ENCODE peak calls at places on chromosome 16, in four cellular contexts. R is fibroblast of pulmonary artery, P is dorsolateral prefrontal cortex, J is kidney epithelial cell. A is an unnamed sample.

GRCh38 chr16:781346-782010 is 6.7 kb downstream of the RPUSD1 start:
- DNase-seq in R (no peak), P (no peak), J (no peak), A (no peak)

GRCh38 chr16:17481741-17482140 is 11.0 kb upstream of the XYLT1 start:
- DNase-seq in R (no peak), P (no peak), J (no peak), A (no peak)

GRCh38 chr16:53080345-53081031 is 25.7 kb downstream of the CHD9 start:
- DNase-seq in R (peak), P (no peak), J (no peak), A (peak)

GRCh38 chr16:79874391-79874790 is 273.9 kb upstream of the MAF start:
- DNase-seq in R (no peak), P (no peak), J (peak), A (no peak)

GRCh38 chr16:56480776-56481467 is 29.6 kb downstream of the OGFOD1 start:
- DNase-seq in R (no peak), P (no peak), J (no peak), A (no peak)

GRCh38 chr16:12217341-12217740 is 240.8 kb downstream of the SNX29 start:
- DNase-seq in R (no peak), P (no peak), J (no peak), A (no peak)

GRCh38 chr16:15494231-15494630 is 59.8 kb downstream of the BMERB1 start:
- DNase-seq in R (peak), P (no peak), J (no peak), A (peak)

GRCh38 chr16:21100447-21100846 is 50.2 kb downstream of the DNAH3 start:
- DNase-seq in R (peak), P (no peak), J (peak), A (peak)

GRCh38 chr16:72018470-72018869 is 9.9 kb downstream of the DHODH start:
- DNase-seq in R (no peak), P (no peak), J (no peak), A (no peak)

GRCh38 chr16:4318171-4318910 is 2.5 kb downstream of the GLIS2 start:
- DNase-seq in R (no peak), P (no peak), J (no peak), A (no peak)

GRCh38 chr16:73096510-73096909 is 48.6 kb upstream of the ZFHX3 start:
- DNase-seq in R (no peak), P (no peak), J (no peak), A (no peak)

GRCh38 chr16:21239646-21240045 is 6.1 kb downstream of the ANKS4B start:
- DNase-seq in R (no peak), P (no peak), J (no peak), A (no peak)

GRCh38 chr16:35753559-35754390 is 2294.4 kb downstream of the TP53TG3F start:
- DNase-seq in R (no peak), P (no peak), J (no peak), A (no peak)

GRCh38 chr16:75603241-75603640 is 19.8 kb downstream of the ADAT1 start:
- DNase-seq in R (no peak), P (no peak), J (no peak), A (no peak)

GRCh38 chr16:85717393-85718152 is 28.8 kb upstream of the GINS2 start:
- DNase-seq in R (peak), P (peak), J (peak), A (peak)

GRCh38 chr16:57619606-57620315 is 8.7 kb upstream of the ADGRG1 start:
- DNase-seq in R (no peak), P (peak), J (no peak), A (no peak)

GRCh38 chr16:85602831-85603755 is 10.0 kb upstream of the GSE1 start:
- DNase-seq in R (no peak), P (no peak), J (no peak), A (no peak)

GRCh38 chr16:20906225-20906870 is 5.8 kb downstream of the LYRM1 start:
- DNase-seq in R (peak), P (no peak), J (no peak), A (peak)

GRCh38 chr16:81429045-81429521 is 15.5 kb upstream of the CMIP start:
- DNase-seq in R (peak), P (no peak), J (no peak), A (peak)

GRCh38 chr16:89361756-89362155 is 128.6 kb downstream of the ANKRD11 start:
- DNase-seq in R (no peak), P (no peak), J (no peak), A (no peak)

GRCh38 chr16:89358030-89359005 is 132.0 kb downstream of the ANKRD11 start:
- DNase-seq in R (no peak), P (no peak), J (no peak), A (no peak)

GRCh38 chr16:89359296-89360147 is 130.8 kb downstream of the ANKRD11 start:
- DNase-seq in R (peak), P (no peak), J (no peak), A (no peak)

GRCh38 chr16:89363621-89364393 is 126.6 kb downstream of the ANKRD11 start:
- DNase-seq in R (peak), P (no peak), J (no peak), A (peak)

GRCh38 chr16:89360760-89361435 is 129.5 kb downstream of the ANKRD11 start:
- DNase-seq in R (no peak), P (no peak), J (no peak), A (peak)
- H3K4me3 ChIP-seq in R (no peak), P (no peak), J (no peak), A (no peak)

GRCh38 chr16:14182999-14183398 is 111.9 kb downstream of the MRTFB start:
- DNase-seq in R (no peak), P (no peak), J (no peak), A (no peak)

GRCh38 chr16:14187517-14188338 is 116.6 kb downstream of the MRTFB start:
- DNase-seq in R (no peak), P (no peak), J (no peak), A (no peak)

GRCh38 chr16:14181371-14182050 is 110.4 kb downstream of the MRTFB start:
- DNase-seq in R (peak), P (no peak), J (no peak), A (peak)

GRCh38 chr16:14186954-14187306 is 115.8 kb downstream of the MRTFB start:
- DNase-seq in R (no peak), P (no peak), J (no peak), A (peak)

GRCh38 chr16:14186007-14186953 is 115.2 kb downstream of the MRTFB start:
- DNase-seq in R (peak), P (peak), J (peak), A (peak)
- H3K4me3 ChIP-seq in R (peak), P (peak), J (peak), A (peak)

GRCh38 chr16:54177857-54178490 is 108.6 kb downstream of the IRX3 start:
- DNase-seq in R (no peak), P (no peak), J (no peak), A (no peak)

GRCh38 chr16:54175552-54176375 is 110.8 kb downstream of the IRX3 start:
- DNase-seq in R (peak), P (no peak), J (no peak), A (peak)

GRCh38 chr16:54175169-54175551 is 111.4 kb downstream of the IRX3 start:
- DNase-seq in R (no peak), P (no peak), J (no peak), A (no peak)

GRCh38 chr16:54177052-54177856 is 109.3 kb downstream of the IRX3 start:
- DNase-seq in R (no peak), P (no peak), J (no peak), A (no peak)

DNA sequence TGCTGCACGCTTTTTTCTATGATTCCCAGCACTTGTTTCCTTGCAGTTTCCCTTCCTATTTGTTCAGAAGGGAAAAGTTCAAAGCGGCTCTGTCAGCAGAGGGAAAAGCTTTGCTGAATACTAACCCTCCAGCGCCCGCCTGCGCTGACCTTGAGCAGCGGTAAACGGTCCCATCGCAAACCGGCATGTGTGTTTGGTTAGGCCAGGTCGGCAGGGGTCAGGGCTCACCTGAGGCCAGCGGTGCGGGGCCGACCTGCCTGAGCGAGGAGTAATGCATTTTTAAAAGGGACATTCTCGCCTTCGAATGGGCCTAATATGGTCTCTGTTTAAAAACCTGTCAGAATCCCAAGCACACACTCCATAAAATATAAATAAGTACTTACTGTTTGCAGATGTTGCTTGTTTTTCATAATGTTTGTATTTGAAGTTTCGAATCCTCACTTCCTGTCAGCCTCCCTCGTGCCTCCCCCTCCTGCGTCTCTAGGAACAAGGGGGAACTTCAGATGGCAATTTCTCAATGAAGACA is 110.1 kb downstream of the IRX3 start:
- DNase-seq in R (no peak), P (no peak), J (no peak), A (peak)
- H3K4me3 ChIP-seq in R (no peak), P (no peak), J (no peak), A (peak)

GRCh38 chr16:27455700-27456099 is 53.7 kb downstream of the IL21R start:
- DNase-seq in R (peak), P (no peak), J (no peak), A (peak)
- H3K4me3 ChIP-seq in R (no peak), P (no peak), J (no peak), A (no peak)

GRCh38 chr16:10787304-10787703 is 31.3 kb downstream of the TVP23A start:
- DNase-seq in R (no peak), P (no peak), J (no peak), A (no peak)
- H3K4me3 ChIP-seq in R (no peak), P (no peak), J (no peak), A (no peak)

DNA sequence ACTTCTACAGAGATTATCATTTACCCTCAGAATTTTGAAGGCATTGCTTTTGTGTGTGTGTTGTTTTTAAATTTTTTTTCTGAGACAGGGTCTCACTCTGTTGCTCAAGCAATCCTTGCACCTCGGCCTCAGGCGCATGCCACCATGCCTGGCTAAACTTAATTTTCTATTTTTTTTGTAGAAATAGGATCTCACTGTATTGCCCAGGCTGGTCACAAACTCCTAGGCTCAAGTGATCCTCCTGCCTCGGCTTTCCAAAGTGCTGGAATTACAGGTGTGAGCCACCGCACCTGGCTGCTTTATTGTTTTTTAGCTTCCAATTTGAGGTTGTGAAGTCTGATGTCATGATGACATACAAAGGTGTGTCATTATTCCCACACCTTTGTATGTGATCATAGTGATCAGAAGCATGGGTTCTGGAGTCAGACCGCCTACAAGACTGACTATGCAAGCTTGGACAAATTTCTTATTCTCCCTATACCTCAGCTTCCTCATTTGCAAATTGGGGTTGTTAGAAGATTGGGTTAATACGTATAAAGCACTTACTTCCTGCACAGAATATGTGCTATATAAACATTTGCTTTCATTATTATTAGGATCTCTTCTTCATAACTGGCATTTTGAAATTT is 5.8 kb downstream of the SEPHS2 start:
- DNase-seq in R (no peak), P (no peak), J (no peak), A (no peak)
- H3K4me3 ChIP-seq in R (no peak), P (no peak), J (no peak), A (no peak)

DNA sequence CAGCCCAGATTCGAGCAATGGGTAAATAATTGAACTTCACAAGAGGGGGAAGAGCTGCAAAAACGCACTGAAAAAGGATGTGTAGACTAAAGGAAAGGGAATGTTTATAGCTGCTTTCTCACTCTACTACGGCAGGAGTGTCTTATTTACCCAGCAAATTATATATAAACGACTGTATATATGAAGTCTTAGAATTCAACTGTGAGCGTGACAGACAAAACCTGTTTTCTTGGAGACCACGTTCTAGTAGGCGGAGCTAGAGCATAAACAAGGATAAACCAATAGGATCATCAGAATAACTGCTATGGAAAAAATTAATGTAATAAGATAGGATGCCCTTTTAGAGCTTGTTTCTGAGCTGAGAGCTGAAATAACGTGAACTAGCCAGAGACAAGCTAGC is 394.6 kb upstream of the MON1B start:
- DNase-seq in R (no peak), P (no peak), J (no peak), A (no peak)
- H3K4me3 ChIP-seq in R (no peak), P (no peak), J (no peak), A (no peak)

DNA sequence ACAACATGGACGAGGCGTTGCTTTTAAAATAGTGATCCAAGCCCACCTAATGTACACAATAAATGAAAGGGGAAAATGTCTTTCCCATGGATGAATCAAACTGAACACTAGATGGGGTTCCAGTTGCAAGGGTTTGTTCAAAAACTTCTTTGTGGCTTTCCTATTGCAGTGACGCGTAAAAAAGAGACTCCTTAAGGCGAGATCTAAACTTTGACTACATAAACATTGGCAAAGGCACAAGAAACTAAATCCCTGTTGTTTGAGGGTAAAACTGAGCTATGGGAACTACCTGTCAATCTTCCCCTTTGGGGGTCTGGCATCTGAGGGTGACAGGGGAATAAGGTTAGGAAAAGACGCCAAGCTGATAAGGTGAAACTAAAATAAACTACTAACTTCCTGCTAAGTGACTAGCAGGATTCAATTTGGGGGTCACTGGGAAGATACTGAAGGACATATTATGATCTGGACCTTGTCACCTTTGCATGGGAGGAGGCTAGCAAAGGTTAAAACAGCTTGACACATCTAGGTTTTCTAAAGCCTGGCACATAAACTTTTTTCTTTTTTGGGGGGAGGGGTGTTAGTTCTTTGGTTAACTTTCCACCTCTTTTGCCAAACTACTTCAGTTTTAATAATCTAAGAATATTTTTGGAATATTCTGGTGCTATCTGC is 4.7 kb downstream of the SALL1 start:
- DNase-seq in R (peak), P (no peak), J (no peak), A (peak)
- H3K4me3 ChIP-seq in R (no peak), P (no peak), J (peak), A (peak)

DNA sequence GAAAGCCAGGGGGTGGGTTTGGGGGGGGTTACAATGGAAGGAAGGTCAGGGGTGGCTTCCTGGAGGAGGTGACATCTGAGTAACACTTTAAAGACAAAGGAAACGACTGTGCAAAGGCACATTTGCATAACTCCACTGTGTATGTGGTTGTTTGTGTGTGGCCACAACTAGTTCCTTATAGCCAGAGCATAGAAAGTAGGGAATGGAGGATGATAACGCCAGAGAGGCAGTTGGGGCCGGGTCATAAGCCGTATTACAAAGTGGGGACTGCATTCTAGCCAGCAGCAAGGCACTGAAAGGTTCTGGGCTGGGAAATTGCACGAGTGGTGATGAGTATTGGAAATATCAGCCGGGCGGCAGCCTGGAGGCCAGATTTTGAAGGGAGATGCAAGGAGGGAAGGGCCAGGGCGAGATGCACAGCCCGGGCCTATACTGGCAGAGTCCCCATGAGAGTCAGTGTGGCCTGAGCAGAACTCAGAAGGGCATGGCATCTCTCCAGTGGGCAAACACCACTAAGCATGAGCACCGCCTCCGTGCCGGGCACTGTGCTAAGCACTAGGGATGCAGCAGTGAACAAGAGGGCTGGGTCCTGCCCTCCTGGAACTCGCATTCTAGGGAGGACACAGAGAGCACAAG is 33.6 kb downstream of the TK2 start:
- DNase-seq in R (no peak), P (no peak), J (no peak), A (no peak)
- H3K4me3 ChIP-seq in R (no peak), P (no peak), J (no peak), A (no peak)